ENCODE peak calls at places on chromosomes 16 and 17, in six cellular contexts. Q is neural crest cell, I is GM12865, S is upper lobe of right lung, U is left ventricle myocardium inferior, E is WERI-Rb-1. R is an unnamed sample.

GRCh38 chr16:48687421-48688038 is 77.5 kb upstream of the N4BP1 start:
- DNase-seq in Q (peak), I (peak), S (no peak), U (peak), E (peak), R (no peak)

GRCh38 chr17:41967141-41967920 is 736 bp downstream of the CNP start:
- DNase-seq in Q (peak), I (peak), S (no peak), U (peak), E (peak), R (peak)

GRCh38 chr17:885971-886571 is 93.5 kb downstream of the NXN start:
- DNase-seq in Q (no peak), I (no peak), S (no peak), U (peak), E (no peak), R (no peak)

GRCh38 chr17:19883537-19884215 is 15.9 kb upstream of the ULK2 start:
- DNase-seq in Q (no peak), I (no peak), S (peak), U (no peak), E (no peak), R (no peak)

GRCh38 chr17:57895382-57896060 is 45.7 kb upstream of the MRPS23 start:
- DNase-seq in Q (no peak), I (no peak), S (peak), U (peak), E (no peak), R (no peak)

GRCh38 chr16:369866-370436 is 387 bp downstream of the MRPL28 start:
- DNase-seq in Q (no peak), I (no peak), S (peak), U (no peak), E (no peak), R (peak)

GRCh38 chr17:50352072-50352692 is 6.3 kb downstream of the XYLT2 start:
- DNase-seq in Q (no peak), I (no peak), S (peak), U (peak), E (no peak), R (no peak)

GRCh38 chr17:57442914-57443571 is 186.7 kb downstream of the MSI2 start:
- DNase-seq in Q (no peak), I (peak), S (no peak), U (peak), E (no peak), R (peak)

GRCh38 chr17:38563362-38564253 is 42.1 kb downstream of the SRCIN1 start:
- DNase-seq in Q (no peak), I (no peak), S (no peak), U (no peak), E (peak), R (no peak)

GRCh38 chr16:27239026-27239425 is 29.5 kb downstream of the NSMCE1 start:
- DNase-seq in Q (no peak), I (no peak), S (peak), U (no peak), E (no peak), R (peak)

GRCh38 chr16:17467923-17468540 is 2.7 kb downstream of the XYLT1 start:
- DNase-seq in Q (peak), I (peak), S (peak), U (peak), E (peak), R (peak)
- TF ChIP-seq CTCF in Q (peak), I (peak), S (peak), U (peak), E (peak), R (peak)

GRCh38 chr16:57721765-57722499 is 13.6 kb upstream of the KATNB1 start:
- DNase-seq in Q (no peak), I (no peak), S (no peak), U (no peak), E (no peak), R (no peak)

GRCh38 chr16:57722651-57723050 is 12.9 kb upstream of the KATNB1 start:
- DNase-seq in Q (no peak), I (no peak), S (no peak), U (no peak), E (no peak), R (no peak)

GRCh38 chr16:57721356-57721755 is 14.2 kb upstream of the KATNB1 start:
- DNase-seq in Q (no peak), I (no peak), S (no peak), U (no peak), E (no peak), R (no peak)

GRCh38 chr16:57723170-57723569 is 12.4 kb upstream of the KATNB1 start:
- DNase-seq in Q (peak), I (no peak), S (no peak), U (no peak), E (peak), R (no peak)

DNA sequence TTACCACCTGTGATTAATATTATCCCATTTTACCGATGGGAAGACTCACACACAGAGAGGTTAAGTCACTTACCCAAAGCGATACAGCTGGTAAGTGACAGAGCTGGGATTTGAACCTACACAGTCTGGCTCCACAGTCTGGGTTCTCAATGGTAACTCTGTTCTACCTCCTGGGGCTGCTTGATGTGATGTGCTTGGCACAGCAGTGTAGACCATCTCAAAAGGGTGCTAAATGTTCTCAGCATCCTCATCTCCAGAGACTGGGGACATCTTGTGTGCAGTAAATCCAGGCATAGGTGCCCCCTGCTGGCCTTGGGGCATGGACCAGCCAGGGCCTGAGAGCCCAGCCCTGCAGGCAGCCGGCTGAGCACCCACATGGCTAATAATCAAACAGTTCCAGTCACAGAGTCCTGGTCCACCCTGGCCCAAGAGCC is 15.4 kb upstream of the KATNB1 start:
- DNase-seq in Q (peak), I (peak), S (no peak), U (no peak), E (peak), R (no peak)
- TF ChIP-seq CTCF in Q (peak), I (peak), S (peak), U (peak), E (peak), R (peak)

GRCh38 chr17:66855204-66855603 is 20.3 kb downstream of the CACNG5 start:
- DNase-seq in Q (no peak), I (peak), S (no peak), U (no peak), E (peak), R (peak)
- TF ChIP-seq CTCF in Q (peak), I (peak), S (peak), U (peak), E (peak), R (no peak)

DNA sequence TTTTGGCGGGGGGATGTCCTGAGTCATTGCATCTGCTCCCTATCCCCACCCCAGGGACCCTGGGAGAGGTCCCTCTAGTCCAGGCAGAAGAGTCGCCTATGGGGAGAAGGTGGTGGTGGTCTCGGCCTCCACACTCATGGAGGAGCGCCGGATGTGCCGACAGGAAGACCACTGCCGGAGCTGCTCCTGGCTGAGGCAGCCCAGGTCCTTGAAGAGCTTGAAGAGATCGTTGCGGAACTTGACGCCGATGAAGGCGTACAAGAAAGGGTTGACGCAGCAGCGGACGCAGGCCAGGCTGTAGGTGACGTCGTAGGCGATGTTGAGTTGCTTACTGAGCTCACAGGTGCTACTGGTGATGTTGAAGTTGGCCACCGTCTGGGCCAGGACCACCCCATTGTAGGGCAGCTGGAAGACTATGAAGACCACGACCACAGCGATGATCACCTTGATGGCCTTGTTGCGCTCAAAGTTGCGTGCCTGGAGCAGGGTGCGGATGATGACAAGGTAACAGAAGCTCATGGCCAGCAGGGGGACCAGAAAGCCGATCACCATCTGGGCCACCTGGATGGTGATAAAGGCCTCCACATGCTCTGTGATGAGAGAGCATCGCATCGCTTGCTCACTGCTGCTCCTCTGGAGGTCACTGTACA is 10.5 kb downstream of the CCR7 start:
- DNase-seq in Q (no peak), I (peak), S (peak), U (no peak), E (peak), R (no peak)
- TF ChIP-seq CTCF in Q (no peak), I (no peak), S (no peak), U (no peak), E (peak), R (no peak)

DNA sequence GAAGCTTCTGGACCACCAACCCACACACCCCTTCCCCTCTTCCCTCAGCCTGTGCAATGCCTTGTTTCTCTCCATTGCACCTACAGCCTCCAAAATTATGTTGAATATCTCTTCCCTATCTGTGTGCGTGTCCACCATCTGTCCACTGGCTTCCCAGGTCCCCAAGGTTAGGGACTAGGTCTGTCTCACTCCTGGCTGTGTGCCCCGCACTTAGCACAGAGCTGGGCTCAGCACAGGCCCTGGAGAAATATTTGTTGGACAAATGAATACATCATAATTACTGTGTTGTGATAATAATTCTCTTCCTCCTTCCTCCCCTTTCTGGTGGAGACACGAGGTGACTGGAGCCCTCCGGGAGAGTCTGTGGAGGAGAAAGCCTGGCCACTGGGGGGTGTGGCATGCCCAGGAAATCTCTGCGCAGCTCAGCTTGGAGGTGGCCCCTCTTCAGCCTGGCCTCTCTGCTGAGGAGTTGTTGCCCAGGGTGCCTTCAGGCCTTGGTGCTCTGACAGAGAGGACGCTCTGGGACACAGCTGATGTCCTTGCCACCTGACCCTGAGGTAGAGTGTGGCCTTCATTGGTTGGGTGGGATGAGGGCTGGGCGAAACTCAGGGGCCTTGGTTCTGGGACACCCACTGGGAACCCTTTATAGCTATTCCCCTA is 3.3 kb upstream of the BRD7 start:
- DNase-seq in Q (peak), I (peak), S (no peak), U (no peak), E (peak), R (no peak)
- TF ChIP-seq CTCF in Q (peak), I (peak), S (no peak), U (peak), E (peak), R (no peak)

GRCh38 chr17:32570081-32570396 is 83.2 kb downstream of the CDK5R1 start:
- DNase-seq in Q (no peak), I (no peak), S (no peak), U (no peak), E (no peak), R (no peak)

GRCh38 chr17:32575865-32576264 is 89.1 kb downstream of the CDK5R1 start:
- DNase-seq in Q (no peak), I (peak), S (no peak), U (no peak), E (no peak), R (no peak)
- TF ChIP-seq CTCF in Q (no peak), I (no peak), S (no peak), U (no peak), E (no peak), R (no peak)

GRCh38 chr16:2237076-2237551 is 870 bp downstream of the DNASE1L2 start:
- DNase-seq in Q (no peak), I (no peak), S (no peak), U (no peak), E (no peak), R (no peak)

GRCh38 chr16:2237552-2238395 is 1.5 kb downstream of the DNASE1L2 start:
- DNase-seq in Q (no peak), I (no peak), S (no peak), U (no peak), E (no peak), R (peak)

GRCh38 chr16:2239231-2239675 is 3.0 kb downstream of the DNASE1L2 start:
- DNase-seq in Q (no peak), I (no peak), S (no peak), U (no peak), E (no peak), R (no peak)

GRCh38 chr16:2236362-2237075 is at the start of gene DNASE1L2:
- DNase-seq in Q (peak), I (no peak), S (no peak), U (no peak), E (no peak), R (peak)

GRCh38 chr16:2238396-2239230 is 2.4 kb downstream of the DNASE1L2 start:
- DNase-seq in Q (no peak), I (no peak), S (no peak), U (no peak), E (no peak), R (peak)
- TF ChIP-seq CTCF in Q (no peak), I (no peak), S (no peak), U (no peak), E (no peak), R (no peak)

GRCh38 chr16:62870554-62870953 is 834.3 kb upstream of the CDH8 start:
- DNase-seq in Q (no peak), I (peak), S (no peak), U (no peak), E (no peak), R (no peak)
- TF ChIP-seq CTCF in Q (peak), I (no peak), S (no peak), U (no peak), E (no peak), R (no peak)

R was measured in kidney.